ENCODE peak calls at places on chromosome 6, in seven cellular contexts. D is stimulated activated CD8-positive, alpha-beta memory T cell treated with anti-CD3 and anti-CD28 coated beads, Interleukin-15, amount 100 ng/mL, for 24 hours; F is ecto neural progenitor cell; X is neural crest cell; A is nephron progenitor cell; L is pulmonary artery endothelial cell; J is psoas muscle. K is an unnamed sample.

GRCh38 chr6:168197636-168198301 is 118.8 kb upstream of the FRMD1 start:
- DNase-seq in J (no peak), X (no peak), A (no peak), L (no peak), F (peak), D (no peak), K (no peak)

GRCh38 chr6:134437376-134437775 is 119.5 kb upstream of the SGK1 start:
- DNase-seq in X (no peak), F (no peak), J (no peak), D (no peak), L (no peak), A (no peak), K (no peak)

GRCh38 chr6:88748141-88748540 is 215.3 kb downstream of the RNGTT start:
- DNase-seq in L (no peak), J (no peak), D (no peak), X (no peak), A (no peak), F (no peak), K (no peak)

GRCh38 chr6:135861189-135861588 is 9.7 kb downstream of the PDE7B start:
- DNase-seq in A (no peak), L (no peak), X (no peak), F (no peak), J (no peak), D (no peak), K (no peak)

GRCh38 chr6:111625511-111626331 is 20.0 kb upstream of the TRAF3IP2 start:
- DNase-seq in J (peak), D (no peak), X (no peak), L (no peak), A (no peak), F (no peak), K (no peak)

GRCh38 chr6:170080828-170081368 is 210.0 kb downstream of the DLL1 start:
- DNase-seq in J (no peak), X (peak), F (peak), D (no peak), A (peak), L (no peak), K (no peak)

GRCh38 chr6:143940011-143940597 is 68.0 kb downstream of the PLAGL1 start:
- DNase-seq in A (peak), F (no peak), L (no peak), X (peak), J (no peak), D (no peak), K (peak)

GRCh38 chr6:156336096-156336495 is 441.1 kb upstream of the ARID1B start:
- DNase-seq in D (no peak), J (no peak), A (peak), F (no peak), X (no peak), L (no peak), K (no peak)

K was measured in H4.